ENCODE peak calls at places on chromosomes 3 and 15, in four cellular contexts. L is prostate gland; Q is CD4-positive, alpha-beta memory T cell; O is lower lobe of right lung. E is an unnamed sample.

GRCh38 chr3:161700998-161701397 is 204.4 kb downstream of the OTOL1 start:
- DNase-seq in L (no peak), Q (no peak), O (no peak), E (no peak)

GRCh38 chr15:76844096-76844495 is 61.0 kb downstream of the SCAPER start:
- DNase-seq in L (no peak), Q (no peak), O (no peak), E (no peak)

GRCh38 chr3:41265011-41265545 is 65.8 kb downstream of the CTNNB1 start:
- DNase-seq in L (no peak), Q (no peak), O (no peak), E (no peak)

GRCh38 chr15:76310470-76311070 is 699 bp downstream of the ETFA start:
- DNase-seq in L (no peak), Q (peak), O (no peak), E (peak)

GRCh38 chr3:58120075-58120812 is 90.5 kb downstream of the DNASE1L3 start:
- DNase-seq in L (peak), Q (no peak), O (no peak), E (peak)

GRCh38 chr15:64379216-64379960 is 1.9 kb downstream of the PCLAF start:
- DNase-seq in L (no peak), Q (no peak), O (no peak), E (no peak)

GRCh38 chr3:18946524-18946923 is 201.8 kb upstream of the KCNH8 start:
- DNase-seq in L (no peak), Q (no peak), O (no peak), E (no peak)

GRCh38 chr15:67101981-67102929 is 36.9 kb downstream of the SMAD3 start:
- DNase-seq in L (no peak), Q (peak), O (no peak), E (no peak)

GRCh38 chr3:194381460-194381875 is 11.9 kb upstream of the LRRC15 start:
- DNase-seq in L (no peak), Q (no peak), O (no peak), E (no peak)

GRCh38 chr3:60217156-60217911 is 1033.9 kb downstream of the FHIT start:
- DNase-seq in L (no peak), Q (no peak), O (no peak), E (no peak)

GRCh38 chr3:122100591-122101491 is 45.7 kb downstream of the CD86 start:
- DNase-seq in L (no peak), Q (peak), O (no peak), E (no peak)

GRCh38 chr15:80977627-80978036 is 12.0 kb downstream of the MESD start:
- DNase-seq in L (peak), Q (no peak), O (peak), E (peak)

GRCh38 chr3:37384117-37384516 is 209.7 kb upstream of the LRRFIP2 start:
- DNase-seq in L (no peak), Q (no peak), O (no peak), E (no peak)
- H3K27ac ChIP-seq in L (no peak), Q (no peak), O (no peak), E (no peak)

GRCh38 chr3:115937054-115937453 is 313.7 kb downstream of the GAP43 start:
- DNase-seq in L (no peak), Q (no peak), O (no peak), E (no peak)

GRCh38 chr3:115930922-115931321 is 307.6 kb downstream of the GAP43 start:
- DNase-seq in L (no peak), Q (no peak), O (no peak), E (no peak)

GRCh38 chr3:115930168-115930567 is 306.9 kb downstream of the GAP43 start:
- DNase-seq in L (no peak), Q (no peak), O (no peak), E (no peak)

GRCh38 chr3:115931581-115931980 is 308.3 kb downstream of the GAP43 start:
- DNase-seq in L (no peak), Q (no peak), O (no peak), E (no peak)

GRCh38 chr3:115932807-115933206 is 309.5 kb downstream of the GAP43 start:
- DNase-seq in L (no peak), Q (no peak), O (no peak), E (no peak)
- H3K27ac ChIP-seq in L (no peak), Q (no peak), O (no peak), E (no peak)

DNA sequence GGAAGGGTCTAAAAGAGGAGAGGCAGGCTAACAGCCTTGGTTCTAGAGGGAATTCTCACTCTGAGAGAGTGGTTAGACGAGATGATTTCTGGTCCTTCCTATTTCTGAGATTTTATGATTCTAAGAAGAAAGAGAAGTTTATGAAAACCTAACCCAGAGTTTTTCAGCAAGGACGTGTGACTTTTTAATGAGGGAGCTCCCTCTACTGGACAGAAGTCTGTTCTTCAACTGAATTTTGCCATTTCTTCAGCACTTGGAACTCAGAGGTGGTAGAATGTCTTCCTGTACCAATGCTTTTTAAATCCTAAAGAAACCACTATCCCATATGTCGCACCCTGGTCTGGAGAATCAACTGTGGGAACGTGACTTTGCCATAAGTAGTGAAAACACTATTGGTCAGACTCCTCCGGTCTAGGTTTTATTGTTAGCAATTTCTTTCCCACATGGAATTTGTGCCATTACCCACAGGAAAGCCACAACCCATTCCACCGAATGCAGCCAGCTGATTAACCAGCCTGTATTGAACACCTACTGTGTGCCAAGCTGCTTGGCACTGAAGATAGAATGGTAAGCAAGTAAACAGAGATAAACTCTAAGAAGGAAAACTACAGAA is 199.5 kb upstream of the LMCD1 start:
- DNase-seq in L (no peak), Q (peak), O (no peak), E (no peak)
- H3K27ac ChIP-seq in L (no peak), Q (no peak), O (no peak), E (no peak)

GRCh38 chr3:184184546-184185234 is 1.3 kb upstream of the ABCF3 start:
- DNase-seq in L (no peak), Q (no peak), O (no peak), E (no peak)
- H3K27ac ChIP-seq in L (peak), Q (no peak), O (no peak), E (peak)

DNA sequence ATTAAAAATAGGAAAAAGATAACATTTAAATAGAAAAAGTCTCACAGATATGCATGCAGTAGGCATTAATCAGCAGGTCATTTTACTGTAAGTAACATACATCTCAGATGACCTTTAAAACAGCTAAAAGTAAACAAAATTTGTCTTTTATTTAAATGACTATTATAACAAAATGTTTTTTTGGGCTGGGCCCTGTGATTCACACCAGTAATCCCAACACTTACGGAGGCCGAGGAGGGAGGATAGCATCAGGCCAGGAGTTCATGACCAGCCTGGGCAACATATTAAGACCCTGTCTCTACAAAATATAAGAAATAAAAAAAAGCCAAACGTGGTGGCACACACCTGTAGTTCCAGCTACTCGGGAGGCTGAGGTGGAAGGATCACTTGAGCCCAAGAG is 14.8 kb downstream of the IQGAP1 start:
- DNase-seq in L (no peak), Q (no peak), O (no peak), E (no peak)
- H3K27ac ChIP-seq in L (peak), Q (peak), O (peak), E (no peak)

GRCh38 chr15:78050851-78051250 is 26.7 kb downstream of the TBC1D2B start:
- DNase-seq in L (no peak), Q (no peak), O (no peak), E (no peak)
- H3K27ac ChIP-seq in L (no peak), Q (peak), O (peak), E (no peak)

GRCh38 chr15:70799667-70800450 is 36.5 kb upstream of the UACA start:
- DNase-seq in L (peak), Q (no peak), O (no peak), E (peak)
- H3K27ac ChIP-seq in L (peak), Q (no peak), O (peak), E (no peak)

GRCh38 chr15:31930967-31931366 is 99.3 kb upstream of the CHRNA7 start:
- DNase-seq in L (no peak), Q (no peak), O (no peak), E (no peak)
- H3K27ac ChIP-seq in L (no peak), Q (no peak), O (no peak), E (no peak)

E was measured in testis.